ENCODE peak calls at places on chromosome 19, in four cellular contexts. M is ovary, Q is amygdala, Z is iPS-NIHi11. B is an unnamed sample.

GRCh38 chr19:38247734-38248268 is 8.4 kb downstream of the PPP1R14A start:
- DNase-seq in Q (no peak), Z (no peak), M (no peak), B (no peak)

GRCh38 chr19:374183-374885 is 29.7 kb upstream of the MIER2 start:
- DNase-seq in M (no peak), Z (no peak), Q (no peak), B (no peak)

GRCh38 chr19:53868091-53868891 is 608 bp downstream of the MYADM start:
- DNase-seq in M (peak; percentile 61), Q (peak; percentile 44), Z (peak; percentile 37), B (no peak)

GRCh38 chr19:51143486-51143885 is 1.4 kb downstream of the SIGLEC7 start:
- DNase-seq in Z (no peak), Q (no peak), M (no peak), B (no peak)

GRCh38 chr19:888615-889385 is 4.2 kb downstream of the MED16 start:
- DNase-seq in Q (no peak), Z (no peak), M (no peak), B (no peak)

GRCh38 chr19:10095622-10095947 is 6.9 kb downstream of the ANGPTL6 start:
- DNase-seq in Z (no peak), Q (no peak), M (no peak), B (no peak)

GRCh38 chr19:42433503-42434260 is 6.5 kb upstream of the LIPE start:
- DNase-seq in Z (peak; percentile 70), M (peak; percentile 58), Q (no peak), B (peak; percentile 68)

GRCh38 chr19:36488118-36488815 is 1.1 kb downstream of the ZNF566 start:
- DNase-seq in Q (no peak), M (no peak), Z (no peak), B (no peak)

GRCh38 chr19:23547816-23548430 is 139.1 kb downstream of the ZNF675 start:
- DNase-seq in Q (no peak), M (no peak), Z (no peak), B (no peak)

GRCh38 chr19:383922-384800 is 24.8 kb downstream of the C2CD4C start:
- DNase-seq in M (no peak), Q (no peak), Z (peak; percentile 84), B (no peak)

GRCh38 chr19:55642153-55643002 is 1.1 kb upstream of the ZNF581 start:
- DNase-seq in Q (no peak), M (peak; percentile 69), Z (no peak), B (peak; percentile 45)

GRCh38 chr19:54430306-54431254 is 15.3 kb downstream of the TTYH1 start:
- DNase-seq in M (peak; percentile 64), Q (peak; percentile 34), Z (peak; percentile 89), B (peak; percentile 22)

GRCh38 chr19:49640113-49640898 is at the start of gene RRAS:
- DNase-seq in Q (peak; percentile 74), Z (peak; percentile 92), M (peak; percentile 99), B (peak; percentile 99)

GRCh38 chr19:8457209-8457608 is 12.4 kb downstream of the HNRNPM start:
- DNase-seq in Q (no peak), Z (no peak), M (no peak), B (no peak)

GRCh38 chr19:1066748-1067340 is at the start of gene ARHGAP45:
- DNase-seq in M (no peak), Z (peak; percentile 65), Q (no peak), B (no peak)

GRCh38 chr19:39934584-39935233 is at the start of gene FCGBP:
- DNase-seq in M (no peak), Z (no peak), Q (no peak), B (no peak)

GRCh38 chr19:57773488-57773887 is 4.0 kb downstream of the ZNF586 start:
- DNase-seq in M (no peak), Z (no peak), Q (no peak), B (no peak)

GRCh38 chr19:7831452-7831851 is 1.4 kb downstream of the EVI5L start:
- DNase-seq in M (peak; percentile 35), Q (peak; percentile 15), Z (peak; percentile 81), B (no peak)

GRCh38 chr19:29672933-29673336 is 7.7 kb downstream of the PLEKHF1 start:
- DNase-seq in Q (no peak), M (no peak), Z (no peak), B (no peak)

GRCh38 chr19:10871711-10872550 is 578 bp downstream of the CARM1 start:
- DNase-seq in M (peak; percentile 79), Q (no peak), Z (peak; percentile 59), B (peak; percentile 70)

GRCh38 chr19:35135389-35135909 is 590 bp upstream of the LGI4 start:
- DNase-seq in Z (peak; percentile 96), Q (peak; percentile 69), M (peak; percentile 91), B (peak; percentile 31)

GRCh38 chr19:38617764-38618589 is at the start of gene MAP4K1:
- DNase-seq in M (peak; percentile 46), Z (no peak), Q (no peak), B (peak; percentile 55)

GRCh38 chr19:47598407-47599349 is 10.3 kb upstream of the BICRA start:
- DNase-seq in Z (peak; percentile 84), M (peak; percentile 41), Q (no peak), B (no peak)

GRCh38 chr19:42074513-42075363 is 1.2 kb upstream of the ZNF574 start:
- DNase-seq in M (peak; percentile 54), Z (no peak), Q (no peak), B (no peak)

GRCh38 chr19:10780368-10780767 is 55.6 kb downstream of the TMED1 start:
- DNase-seq in Q (no peak), M (no peak), Z (no peak), B (no peak)

GRCh38 chr19:43316591-43317319 is 36.7 kb upstream of the CD177 start:
- DNase-seq in M (no peak), Q (no peak), Z (peak; percentile 17), B (peak; percentile 44)

GRCh38 chr19:12656899-12657571 is 9.5 kb downstream of the MAN2B1 start:
- DNase-seq in Q (no peak), Z (peak; percentile 90), M (no peak), B (no peak)

GRCh38 chr19:55528030-55528801 is 8.7 kb downstream of the SBK2 start:
- DNase-seq in M (no peak), Z (no peak), Q (no peak), B (peak; percentile 70)

GRCh38 chr19:44576843-44577565 is 36.4 kb upstream of the IGSF23 start:
- DNase-seq in Q (no peak), M (no peak), Z (peak; percentile 59), B (peak; percentile 65)

GRCh38 chr19:42386974-42387707 is 3.0 kb downstream of the CNFN start:
- DNase-seq in Q (no peak), M (no peak), Z (peak; percentile 93), B (peak; percentile 90)

GRCh38 chr19:41327076-41327475 is 17.1 kb downstream of the CCDC97 start:
- DNase-seq in Z (no peak), Q (no peak), M (no peak), B (no peak)

GRCh38 chr19:17026706-17027427 is at the start of gene CPAMD8:
- DNase-seq in Z (peak; percentile 88), M (no peak), Q (no peak), B (no peak)

GRCh38 chr19:49590071-49590970 is 661 bp upstream of the PRR12 start:
- DNase-seq in Q (peak; percentile 46), Z (peak; percentile 93), M (peak; percentile 91), B (peak; percentile 99)

GRCh38 chr19:46988614-46989230 is 30.9 kb upstream of the NPAS1 start:
- DNase-seq in Q (no peak), M (no peak), Z (no peak), B (no peak)

GRCh38 chr19:13997637-13997962 is 8.5 kb downstream of the RFX1 start:
- DNase-seq in Z (peak; percentile 4), Q (no peak), M (no peak), B (no peak)

GRCh38 chr19:56760842-56761241 is 79.7 kb downstream of the PEG3 start:
- DNase-seq in Q (no peak), M (no peak), Z (no peak), B (no peak)

GRCh38 chr19:2083174-2083854 is 12.8 kb downstream of the MOB3A start:
- DNase-seq in M (no peak), Z (no peak), Q (no peak), B (no peak)

GRCh38 chr19:23311551-23311950 is 61.4 kb upstream of the ZNF724 start:
- DNase-seq in Q (no peak), Z (no peak), M (no peak), B (no peak)

GRCh38 chr19:8611391-8611883 is 922 bp upstream of the ADAMTS10 start:
- DNase-seq in Q (no peak), Z (no peak), M (peak; percentile 61), B (no peak)

GRCh38 chr19:3775831-3776230 is 3.8 kb upstream of the RAX2 start:
- DNase-seq in Q (no peak), M (no peak), Z (no peak), B (no peak)